ENCODE peak calls at places on chromosomes 16 and 17, in four cellular contexts. G is K562, O is H1, N is GM12878. L is an unnamed sample.
A peak's percentile ranks its signal among the peaks of the same experiment; 100 is the strongest.

GRCh38 chr17:34370376-34370996 is 7.5 kb upstream of the CCL1 start:
- DNase-seq in O (no peak), G (no peak), N (no peak), L (no peak)

GRCh38 chr17:51124641-51125503 is 4.2 kb upstream of the SPAG9 start:
- DNase-seq in O (no peak), G (no peak), N (no peak), L (no peak)

GRCh38 chr16:71439531-71439930 is 2.3 kb downstream of the TLE7 start:
- DNase-seq in G (no peak), N (no peak), O (no peak), L (no peak)

GRCh38 chr16:9060225-9060624 is 31.2 kb upstream of the HAPSTR1 start:
- DNase-seq in N (no peak), O (no peak), G (no peak), L (no peak)

GRCh38 chr16:86970726-86971125 is 346.5 kb downstream of the C16orf95 start:
- DNase-seq in O (no peak), N (no peak), G (no peak), L (no peak)

GRCh38 chr17:51000835-51001638 is 119.6 kb downstream of the SPAG9 start:
- DNase-seq in O (no peak), G (peak; percentile 59), N (peak; percentile 27), L (peak; percentile 71)

GRCh38 chr17:70137451-70138230 is 31.7 kb upstream of the KCNJ2 start:
- DNase-seq in O (no peak), N (peak; percentile 70), G (no peak), L (no peak)

GRCh38 chr17:77417575-77417974 is 276.8 kb downstream of the SEC14L1 start:
- DNase-seq in N (no peak), G (no peak), O (no peak), L (peak; percentile 64)

GRCh38 chr16:86033016-86033474 is 134.1 kb downstream of the IRF8 start:
- DNase-seq in N (no peak), G (no peak), O (no peak), L (no peak)

GRCh38 chr16:62665269-62665668 is 629.0 kb upstream of the CDH8 start:
- DNase-seq in N (no peak), O (peak; percentile 31), G (no peak), L (no peak)

GRCh38 chr17:226773-227580 is 45.5 kb upstream of the DOC2B start:
- DNase-seq in G (no peak), N (no peak), O (no peak), L (no peak)

GRCh38 chr16:17364319-17365210 is 106.2 kb downstream of the XYLT1 start:
- DNase-seq in G (no peak), O (no peak), N (no peak), L (no peak)

GRCh38 chr17:376936-377863 is 24.6 kb upstream of the RPH3AL start:
- DNase-seq in O (no peak), N (no peak), G (no peak), L (no peak)

GRCh38 chr16:54283735-54284318 is 2.8 kb downstream of the IRX3 start:
- DNase-seq in G (no peak), O (no peak), N (no peak), L (no peak)

GRCh38 chr16:67936876-67937605 is 391 bp upstream of the PSMB10 start:
- DNase-seq in O (no peak), N (peak; percentile 65), G (peak; percentile 65), L (no peak)

GRCh38 chr16:88062341-88062861 is 111.2 kb downstream of the BANP start:
- DNase-seq in O (no peak), G (no peak), N (no peak), L (no peak)

GRCh38 chr17:45775576-45776011 is 8.5 kb upstream of the CRHR1 start:
- DNase-seq in G (no peak), N (no peak), O (no peak), L (no peak)

GRCh38 chr17:18117974-18118632 is 9.5 kb downstream of the MYO15A start:
- DNase-seq in N (no peak), G (no peak), O (no peak), L (no peak)

GRCh38 chr17:8059131-8059530 is 20.3 kb downstream of the ALOX15B start:
- DNase-seq in N (no peak), O (no peak), G (no peak), L (no peak)

GRCh38 chr17:21370430-21370829 is 5.7 kb upstream of the KCNJ12 start:
- DNase-seq in O (no peak), G (no peak), N (no peak), L (no peak)

GRCh38 chr16:25823891-25824290 is 132.1 kb downstream of the HS3ST4 start:
- DNase-seq in N (no peak), O (no peak), G (no peak), L (no peak)

GRCh38 chr17:31738488-31738887 is 120.6 kb downstream of the COPRS start:
- DNase-seq in G (no peak), N (no peak), O (no peak), L (no peak)

GRCh38 chr16:68235882-68236803 is at the start of gene ESRP2:
- DNase-seq in N (no peak), G (no peak), O (peak; percentile 73), L (peak; percentile 80)

GRCh38 chr17:2040942-2041560 is 771 bp upstream of the OVCA2 start:
- DNase-seq in N (no peak), O (no peak), G (no peak), L (no peak)

GRCh38 chr16:886802-887731 is 83.7 kb downstream of the LMF1 start:
- DNase-seq in O (no peak), G (no peak), N (no peak), L (no peak)

GRCh38 chr17:12927541-12928425 is 90.0 kb downstream of the ELAC2 start:
- DNase-seq in G (no peak), N (no peak), O (no peak), L (no peak)

GRCh38 chr16:67339453-67339852 is 12.8 kb downstream of the LRRC36 start:
- DNase-seq in G (peak; percentile 31), O (no peak), N (no peak), L (peak; percentile 21)

GRCh38 chr17:37640016-37640415 is 3.2 kb downstream of the DDX52 start:
- DNase-seq in G (peak; percentile 16), N (no peak), O (no peak), L (no peak)

GRCh38 chr16:27240948-27241531 is 27.5 kb downstream of the NSMCE1 start:
- DNase-seq in N (no peak), G (no peak), O (no peak), L (no peak)

GRCh38 chr17:47776330-47777197 is 43.5 kb downstream of the TBX21 start:
- DNase-seq in N (no peak), G (peak; percentile 70), O (no peak), L (peak; percentile 47)

GRCh38 chr17:27477050-27477647 is 20.9 kb downstream of the KSR1 start:
- DNase-seq in N (peak; percentile 82), O (no peak), G (peak; percentile 40), L (no peak)

GRCh38 chr17:27475981-27476895 is 20.0 kb downstream of the KSR1 start:
- DNase-seq in G (no peak), N (no peak), O (no peak), L (no peak)

GRCh38 chr17:27473190-27473747 is 17.0 kb downstream of the KSR1 start:
- DNase-seq in O (no peak), N (no peak), G (no peak), L (no peak)

GRCh38 chr17:27473748-27474609 is 17.7 kb downstream of the KSR1 start:
- DNase-seq in O (no peak), N (peak; percentile 97), G (peak; percentile 96), L (no peak)

GRCh38 chr17:27475070-27475673 is 18.9 kb downstream of the KSR1 start:
- DNase-seq in O (no peak), N (no peak), G (no peak), L (no peak)
- TF ChIP-seq HDAC6 in O (no peak), N (no peak), G (no peak), L (no peak)

GRCh38 chr17:28986714-28987367 is 19.0 kb downstream of the SEZ6 start:
- DNase-seq in G (no peak), O (no peak), N (no peak), L (no peak)

GRCh38 chr17:28985950-28986713 is 19.7 kb downstream of the SEZ6 start:
- DNase-seq in N (no peak), O (peak; percentile 31), G (no peak), L (no peak)

GRCh38 chr17:28988475-28988874 is 17.4 kb downstream of the SEZ6 start:
- DNase-seq in O (no peak), G (no peak), N (no peak), L (no peak)

GRCh38 chr17:28982191-28982793 is 23.5 kb downstream of the SEZ6 start:
- DNase-seq in G (no peak), O (no peak), N (peak; percentile 64), L (peak; percentile 18)

GRCh38 chr17:28983286-28984240 is 22.3 kb downstream of the SEZ6 start:
- DNase-seq in N (no peak), O (no peak), G (no peak), L (no peak)
- TF ChIP-seq HDAC6 in N (no peak), O (no peak), G (no peak), L (no peak)

DNA sequence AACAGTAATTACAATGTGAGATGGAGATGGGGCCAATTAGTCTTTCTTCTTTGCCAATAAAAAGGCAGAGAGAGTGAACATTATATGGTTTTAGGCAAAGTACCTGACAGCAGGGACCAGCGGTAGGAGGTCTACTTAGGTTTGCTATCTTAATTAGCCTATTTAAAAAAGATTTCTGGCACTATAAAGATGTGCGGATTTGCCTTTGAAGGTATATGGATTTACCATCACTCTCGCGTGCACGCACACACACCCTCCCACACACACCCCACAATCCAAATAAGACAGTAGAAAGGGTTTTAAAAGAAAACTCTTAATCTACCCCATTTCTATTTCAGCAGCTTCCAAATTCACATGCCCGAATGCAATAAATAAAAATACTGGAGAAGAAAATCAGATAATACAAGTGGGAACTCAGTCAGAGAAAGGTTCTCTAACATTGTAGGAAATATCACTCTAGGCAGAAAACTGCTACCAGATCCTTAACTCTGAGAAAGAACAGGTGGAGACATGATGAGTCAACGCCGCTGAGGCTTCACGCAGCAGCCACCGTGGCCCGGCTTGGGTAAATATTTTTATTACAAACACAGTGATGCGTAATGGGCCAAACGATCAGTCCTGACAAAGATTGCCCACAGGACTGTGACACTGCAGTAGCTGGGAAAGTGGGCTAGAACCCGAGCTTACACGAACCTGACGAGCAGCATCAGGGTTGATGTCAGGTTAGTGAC is 66.6 kb upstream of the AXIN2 start:
- DNase-seq in N (no peak), G (no peak), O (no peak), L (peak; percentile 91)
- TF ChIP-seq HDAC6 in N (no peak), G (no peak), O (no peak), L (no peak)

GRCh38 chr17:81191646-81192045 is 25.6 kb upstream of the AATK start:
- DNase-seq in O (no peak), G (no peak), N (no peak), L (no peak)
- TF ChIP-seq HDAC6 in O (no peak), G (no peak), N (no peak), L (no peak)

DNA sequence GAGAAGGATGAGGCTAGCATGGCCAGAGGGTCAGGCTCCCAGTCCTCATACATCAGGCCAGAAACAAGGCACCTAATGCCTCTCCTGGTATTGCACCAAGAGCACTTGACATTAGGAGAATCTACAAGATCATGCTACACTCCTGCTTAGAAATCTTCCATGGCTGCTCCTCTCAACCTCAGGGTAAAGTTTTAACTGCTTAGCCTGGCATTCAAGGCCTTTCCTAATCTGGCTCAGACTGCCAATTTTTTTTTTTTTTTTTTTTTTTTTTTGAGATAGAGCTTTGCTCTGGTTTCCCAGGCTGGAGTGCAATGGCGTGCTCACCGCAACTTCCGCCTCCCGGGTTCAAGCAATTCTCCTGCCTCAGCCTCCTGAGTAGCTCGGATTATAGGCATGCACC is 8.2 kb downstream of the PIP4K2B start:
- DNase-seq in N (no peak), O (no peak), G (no peak), L (no peak)
- TF ChIP-seq HDAC6 in N (no peak), O (no peak), G (no peak), L (no peak)

L was measured in HepG2.